ENCODE peak calls at places on chromosomes 6 and 20, in four cellular contexts. E is NCI-H748 treated with DMSO at 0.1 percent for 48 hours, N is NAMALWA, M is Calu3. X is an unnamed sample.
A peak's percentile ranks its signal among the peaks of the same experiment; 100 is the strongest.

GRCh38 chr6:116136373-116136772 is 10.4 kb upstream of the COL10A1 start:
- DNase-seq in E (no peak), M (no peak), N (no peak), X (no peak)

GRCh38 chr6:128463942-128464341 is 56.5 kb downstream of the PTPRK start:
- DNase-seq in M (no peak), E (no peak), N (no peak), X (no peak)

GRCh38 chr6:21437583-21437982 is 156.0 kb upstream of the SOX4 start:
- DNase-seq in N (no peak), E (no peak), M (no peak), X (no peak)

GRCh38 chr20:35363190-35363589 is 48.6 kb downstream of the UQCC1 start:
- DNase-seq in E (no peak), N (no peak), M (no peak), X (no peak)

GRCh38 chr6:150720774-150721233 is 121.1 kb downstream of the PLEKHG1 start:
- DNase-seq in E (peak; percentile 97), M (peak; percentile 47), N (peak; percentile 65), X (no peak)

GRCh38 chr6:16929814-16930213 is 168.6 kb upstream of the ATXN1 start:
- DNase-seq in M (no peak), E (no peak), N (no peak), X (no peak)

GRCh38 chr6:110255356-110255755 is 75.1 kb downstream of the CDC40 start:
- DNase-seq in M (peak; percentile 21), N (peak; percentile 26), E (no peak), X (no peak)

GRCh38 chr6:138677538-138677937 is 96.0 kb upstream of the CCDC28A start:
- DNase-seq in E (no peak), N (no peak), M (no peak), X (no peak)

GRCh38 chr6:17932362-17932852 is 55.0 kb downstream of the KIF13A start:
- DNase-seq in M (peak; percentile 8), N (no peak), E (no peak), X (no peak)

GRCh38 chr6:167840526-167841179 is 13.9 kb downstream of the AFDN start:
- DNase-seq in N (no peak), E (no peak), M (peak; percentile 34), X (no peak)

GRCh38 chr6:158488065-158488464 is 71.8 kb upstream of the TMEM181 start:
- DNase-seq in E (no peak), N (no peak), M (no peak), X (no peak)

X was measured in ascending aorta.